ENCODE peak calls at places on chromosomes 6 and 20, in six cellular contexts. W, O, U, L, Z and D are unnamed samples.

GRCh38 chr6:1388927-1389790 is at the start of gene FOXF2:
- DNase-seq in W (peak; percentile 73), O (no peak), U (no peak), L (no peak), Z (peak; percentile 8), D (peak; percentile 7)

GRCh38 chr20:32539817-32540675 is 45.1 kb downstream of the NOL4L start:
- DNase-seq in W (no peak), O (no peak), U (no peak), L (no peak), Z (no peak), D (no peak)

GRCh38 chr6:53439556-53439955 is 90.8 kb upstream of the ELOVL5 start:
- DNase-seq in W (no peak), O (peak; percentile 59), U (no peak), L (no peak), Z (no peak), D (no peak)

GRCh38 chr6:5996701-5997419 is 9.9 kb downstream of the NRN1 start:
- DNase-seq in W (peak; percentile 28), O (peak; percentile 9), U (no peak), L (no peak), Z (no peak), D (peak; percentile 64)

GRCh38 chr6:12296255-12296573 is 6.1 kb downstream of the EDN1 start:
- DNase-seq in W (peak; percentile 29), O (peak; percentile 83), U (peak; percentile 37), L (no peak), Z (no peak), D (no peak)

GRCh38 chr20:62159835-62160234 is 16.3 kb downstream of the SS18L1 start:
- DNase-seq in W (no peak), O (peak; percentile 49), U (no peak), L (no peak), Z (no peak), D (peak; percentile 51)

GRCh38 chr6:137875606-137876005 is 8.5 kb downstream of the TNFAIP3 start:
- DNase-seq in W (no peak), O (no peak), U (no peak), L (no peak), Z (no peak), D (no peak)

GRCh38 chr6:136244061-136244616 is 6.0 kb downstream of the MTFR2 start:
- DNase-seq in W (no peak), O (peak; percentile 89), U (peak; percentile 29), L (no peak), Z (no peak), D (peak; percentile 81)

GRCh38 chr6:100719883-100720682 is 161.0 kb downstream of the ASCC3 start:
- DNase-seq in W (peak; percentile 27), O (peak; percentile 41), U (peak; percentile 55), L (no peak), Z (no peak), D (peak; percentile 67)

GRCh38 chr20:57263127-57263609 is 3.3 kb downstream of the BMP7 start:
- DNase-seq in W (no peak), O (no peak), U (no peak), L (no peak), Z (no peak), D (no peak)

GRCh38 chr6:169386431-169387057 is 132.9 kb upstream of the THBS2 start:
- DNase-seq in W (no peak), O (peak; percentile 7), U (no peak), L (no peak), Z (no peak), D (peak; percentile 40)

GRCh38 chr6:101614774-101615173 is 221.3 kb downstream of the GRIK2 start:
- DNase-seq in W (peak; percentile 23), O (peak; percentile 87), U (peak; percentile 57), L (peak; percentile 61), Z (peak; percentile 35), D (no peak)

GRCh38 chr6:170237999-170238740 is 52.7 kb downstream of the DLL1 start:
- DNase-seq in W (no peak), O (no peak), U (no peak), L (no peak), Z (no peak), D (no peak)

GRCh38 chr6:149963212-149963461 is 606 bp upstream of the ULBP1 start:
- DNase-seq in W (peak; percentile 80), O (peak; percentile 40), U (peak; percentile 57), L (no peak), Z (no peak), D (peak; percentile 89)

GRCh38 chr6:89509719-89510339 is 76.9 kb downstream of the ANKRD6 start:
- DNase-seq in W (no peak), O (no peak), U (no peak), L (no peak), Z (no peak), D (no peak)

GRCh38 chr20:44694159-44694558 is 21.0 kb upstream of the CCN5 start:
- DNase-seq in W (no peak), O (no peak), U (no peak), L (no peak), Z (no peak), D (no peak)

GRCh38 chr6:31876357-31876756 is 2.4 kb downstream of the SLC44A4 start:
- DNase-seq in W (no peak), O (no peak), U (no peak), L (no peak), Z (no peak), D (no peak)

GRCh38 chr6:31877651-31878161 is 1.1 kb downstream of the SLC44A4 start:
- DNase-seq in W (no peak), O (no peak), U (no peak), L (no peak), Z (no peak), D (no peak)

GRCh38 chr6:31878222-31878621 is 575 bp downstream of the SLC44A4 start:
- DNase-seq in W (no peak), O (no peak), U (no peak), L (no peak), Z (no peak), D (no peak)

GRCh38 chr6:31875852-31876251 is 2.9 kb downstream of the SLC44A4 start:
- DNase-seq in W (no peak), O (no peak), U (no peak), L (no peak), Z (no peak), D (no peak)

DNA sequence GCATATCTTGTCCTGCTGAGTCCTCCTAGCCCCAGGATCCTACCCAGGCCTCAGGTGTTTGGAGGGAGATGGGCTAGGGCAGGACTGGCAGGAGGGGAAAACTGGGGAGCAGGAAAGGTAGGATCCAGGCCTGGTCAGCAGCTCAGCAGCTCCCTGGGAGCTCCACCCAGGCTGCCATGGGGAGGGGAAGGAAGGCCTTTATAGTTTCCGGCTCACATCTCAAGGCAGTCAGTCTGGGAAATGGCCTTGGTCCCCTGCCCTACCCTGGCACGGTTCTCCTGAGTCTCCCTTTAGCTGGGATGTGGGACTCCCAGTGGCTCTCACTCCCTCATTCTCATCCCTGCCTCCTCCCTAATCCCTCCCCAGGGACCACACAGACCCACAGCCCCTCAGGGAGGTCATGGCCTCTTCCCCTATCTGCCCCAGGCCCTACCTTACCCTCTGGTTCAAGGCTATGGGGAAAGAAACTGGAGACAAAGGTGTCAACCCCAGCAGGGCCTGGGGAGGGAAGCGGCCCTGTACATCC is 1.6 kb downstream of the SLC44A4 start:
- DNase-seq in W (no peak), O (no peak), U (no peak), L (no peak), Z (no peak), D (no peak)
- H3K4me3 ChIP-seq in W (no peak overlapping the region), O (no peak overlapping the region), U (no peak overlapping the region), L (no peak overlapping the region), Z (no peak overlapping the region), D (no peak overlapping the region)

DNA sequence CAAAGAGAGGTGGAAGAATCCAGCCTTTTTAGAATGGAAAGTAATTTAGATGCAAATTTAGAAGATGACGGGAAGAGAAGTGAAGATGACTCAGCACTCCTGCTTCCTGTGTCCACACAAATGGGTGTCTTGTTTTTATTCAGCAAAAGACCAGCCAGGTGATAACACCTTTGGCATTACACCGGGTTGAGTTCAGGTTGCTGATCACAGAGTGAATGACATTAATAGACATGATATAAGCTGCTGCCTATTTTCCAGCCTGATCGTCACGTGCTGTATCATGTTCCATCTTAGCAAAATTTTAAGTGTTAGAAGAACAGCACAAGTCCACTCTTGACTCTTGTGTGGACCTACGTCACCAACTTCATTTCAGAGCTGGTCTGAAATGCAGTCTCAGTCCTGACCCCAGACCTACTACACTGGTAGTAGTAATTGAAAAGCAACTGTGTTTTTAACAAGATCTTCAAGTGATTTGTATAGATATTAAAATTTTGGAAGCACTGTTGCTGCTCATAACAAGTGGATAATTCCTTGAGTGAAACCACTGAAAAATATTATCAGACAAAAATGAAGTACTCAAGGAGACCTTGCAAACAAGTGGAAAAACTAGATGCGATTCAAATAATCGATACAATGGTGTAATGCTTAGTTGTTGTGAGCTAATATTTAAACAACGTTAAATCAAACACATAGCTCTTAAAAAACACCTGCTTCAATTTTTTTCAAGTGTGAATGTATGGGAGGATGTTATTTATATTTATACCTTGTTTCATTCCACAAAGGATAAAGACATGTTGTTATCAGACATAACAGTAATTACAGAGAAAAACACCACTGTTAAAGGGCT is 110.8 kb upstream of the JAG1 start:
- DNase-seq in W (peak; percentile 77), O (no peak), U (peak; percentile 29), L (no peak), Z (no peak), D (no peak)
- H2BK5ac ChIP-seq in W (peak overlapping the region; percentile 6), O (no peak overlapping the region), U (no peak overlapping the region), L (peak overlapping the region; percentile 93), Z (no peak overlapping the region), D (no peak overlapping the region)

GRCh38 chr20:49519212-49519712 is 36.8 kb upstream of the KCNB1 start:
- DNase-seq in W (no peak), O (no peak), U (no peak), L (no peak), Z (no peak), D (no peak)

GRCh38 chr20:49518576-49518975 is 36.1 kb upstream of the KCNB1 start:
- DNase-seq in W (no peak), O (no peak), U (no peak), L (no peak), Z (no peak), D (no peak)

GRCh38 chr20:49516916-49517315 is 34.4 kb upstream of the KCNB1 start:
- DNase-seq in W (no peak), O (no peak), U (no peak), L (no peak), Z (no peak), D (no peak)

GRCh38 chr20:49515588-49515987 is 33.1 kb upstream of the KCNB1 start:
- DNase-seq in W (no peak), O (no peak), U (no peak), L (no peak), Z (no peak), D (no peak)

GRCh38 chr20:49517509-49518100 is 35.1 kb upstream of the KCNB1 start:
- DNase-seq in W (no peak), O (no peak), U (no peak), L (no peak), Z (no peak), D (no peak)
- H3K4me3 ChIP-seq in W (no peak overlapping the region), O (no peak overlapping the region), U (no peak overlapping the region), L (no peak overlapping the region), Z (no peak overlapping the region), D (no peak overlapping the region)

DNA sequence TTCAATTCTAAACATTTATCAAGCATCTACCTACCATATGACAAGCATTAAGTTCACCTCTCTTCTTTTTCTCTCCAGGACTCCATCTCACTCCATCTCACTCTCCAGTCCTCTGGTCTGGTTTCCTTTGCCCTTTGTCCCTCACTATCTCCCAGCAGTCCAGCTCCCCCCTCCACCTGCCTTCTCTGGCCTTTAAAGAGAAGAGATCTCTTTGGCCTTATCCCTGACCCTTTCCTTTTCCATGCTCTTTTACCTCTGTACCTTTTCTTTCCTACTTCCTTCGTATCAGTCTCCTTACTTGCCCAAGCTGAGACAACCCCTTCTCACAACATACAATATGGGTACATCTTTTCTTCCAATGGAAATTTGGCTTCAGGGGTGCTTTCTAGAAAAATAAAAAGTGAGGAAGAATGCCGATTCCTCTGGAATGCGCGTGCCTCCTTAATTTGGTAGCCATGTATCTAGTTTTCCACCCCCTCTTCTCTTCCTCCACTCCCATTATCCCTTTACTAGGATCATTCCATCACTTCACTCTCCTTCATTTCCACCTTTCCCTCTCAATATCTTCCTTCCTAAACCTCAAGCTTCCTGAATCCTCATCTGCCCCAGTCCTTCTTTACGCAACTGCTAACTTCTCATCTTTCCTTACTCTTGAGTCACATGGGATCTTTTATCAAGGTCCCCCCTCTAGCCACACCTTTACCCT is 745 bp upstream of the AGPAT1 start:
- DNase-seq in W (no peak), O (peak; percentile 75), U (peak; percentile 84), L (no peak), Z (no peak), D (peak; percentile 11)
- H2BK5ac ChIP-seq in W (peak overlapping the region; percentile 27), O (peak overlapping the region; percentile 90), U (no peak overlapping the region), L (peak overlapping the region; percentile 97), Z (peak overlapping the region; percentile 13), D (peak overlapping the region; percentile 62)